ENCODE peak calls at places on chromosomes 13 and 19, in nine cellular contexts. T, U, O, Y, A, M, I, V and C are unnamed samples.

GRCh38 chr13:106597759-106598395 is 29.9 kb upstream of the ARGLU1 start:
- DNase-seq in T (no peak), U (no peak), O (no peak), Y (no peak), A (no peak), M (no peak), I (no peak), V (no peak), C (no peak)

GRCh38 chr19:39558623-39559117 is 18.7 kb upstream of the EID2 start:
- DNase-seq in T (no peak), U (no peak), O (no peak), Y (no peak), A (peak; percentile 15), M (no peak), I (no peak), V (no peak), C (no peak)

GRCh38 chr13:47455581-47455980 is 545.5 kb downstream of the SUCLA2 start:
- DNase-seq in T (no peak), U (no peak), O (no peak), Y (no peak), A (no peak), M (no peak), I (no peak), V (no peak), C (no peak)

GRCh38 chr19:18593367-18594095 is 4.9 kb downstream of the REX1BD start:
- DNase-seq in T (no peak), U (no peak), O (no peak), Y (no peak), A (peak; percentile 39), M (no peak), I (peak; percentile 51), V (no peak), C (no peak)

GRCh38 chr13:103188688-103189326 is 122.6 kb upstream of the SLC10A2 start:
- DNase-seq in T (no peak), U (peak; percentile 67), O (no peak), Y (no peak), A (peak; percentile 13), M (no peak), I (peak; percentile 21), V (no peak), C (peak; percentile 36)

GRCh38 chr13:70128098-70128497 is 19.8 kb upstream of the KLHL1 start:
- DNase-seq in T (no peak), U (no peak), O (no peak), Y (no peak), A (no peak), M (no peak), I (no peak), V (no peak), C (no peak)

GRCh38 chr13:85436029-85436428 is 363.2 kb downstream of the SLITRK6 start:
- DNase-seq in T (no peak), U (no peak), O (no peak), Y (no peak), A (no peak), M (no peak), I (no peak), V (no peak), C (no peak)

GRCh38 chr13:32901994-32902780 is 114.0 kb upstream of the KL start:
- DNase-seq in T (no peak), U (no peak), O (no peak), Y (no peak), A (no peak), M (no peak), I (no peak), V (no peak), C (no peak)

GRCh38 chr13:93549326-93549855 is 322.8 kb downstream of the GPC6 start:
- DNase-seq in T (no peak), U (no peak), O (no peak), Y (no peak), A (no peak), M (no peak), I (no peak), V (no peak), C (no peak)

GRCh38 chr13:113855931-113856715 is 7.8 kb downstream of the GAS6 start:
- DNase-seq in T (no peak), U (no peak), O (no peak), Y (no peak), A (no peak), M (no peak), I (no peak), V (no peak), C (no peak)

GRCh38 chr13:109249780-109250528 is 536.4 kb downstream of the IRS2 start:
- DNase-seq in T (no peak), U (no peak), O (no peak), Y (no peak), A (no peak), M (no peak), I (no peak), V (no peak), C (no peak)

GRCh38 chr13:109243311-109243951 is 543.0 kb downstream of the IRS2 start:
- DNase-seq in T (no peak), U (peak; percentile 83), O (no peak), Y (no peak), A (no peak), M (no peak), I (no peak), V (peak; percentile 72), C (no peak)

GRCh38 chr13:109241160-109241559 is 545.2 kb downstream of the IRS2 start:
- DNase-seq in T (no peak), U (no peak), O (no peak), Y (no peak), A (no peak), M (no peak), I (no peak), V (no peak), C (no peak)

GRCh38 chr13:109251958-109252357 is 534.4 kb downstream of the IRS2 start:
- DNase-seq in T (no peak), U (no peak), O (no peak), Y (no peak), A (no peak), M (no peak), I (no peak), V (no peak), C (no peak)

GRCh38 chr13:109246001-109246400 is 540.4 kb downstream of the IRS2 start:
- DNase-seq in T (no peak), U (no peak), O (no peak), Y (no peak), A (no peak), M (no peak), I (no peak), V (no peak), C (no peak)
- TF ChIP-seq CTCF in T (no peak), U (no peak), O (no peak), Y (no peak), A (no peak), M (no peak), I (no peak), V (no peak), C (no peak)

GRCh38 chr19:54921082-54921481 is 15.1 kb downstream of the NCR1 start:
- DNase-seq in T (no peak), U (no peak), O (no peak), Y (no peak), A (no peak), M (no peak), I (no peak), V (no peak), C (no peak)
- TF ChIP-seq CTCF in T (no peak), U (no peak), O (no peak), Y (no peak), A (no peak), M (no peak), I (no peak), V (no peak), C (no peak)

GRCh38 chr19:13794388-13794751 is 873 bp upstream of the ZSWIM4 start:
- DNase-seq in T (no peak), U (peak; percentile 96), O (no peak), Y (peak; percentile 54), A (no peak), M (no peak), I (no peak), V (peak; percentile 83), C (no peak)
- TF ChIP-seq CTCF in T (no peak), U (no peak), O (no peak), Y (no peak), A (no peak), M (no peak), I (no peak), V (no peak), C (no peak)

DNA sequence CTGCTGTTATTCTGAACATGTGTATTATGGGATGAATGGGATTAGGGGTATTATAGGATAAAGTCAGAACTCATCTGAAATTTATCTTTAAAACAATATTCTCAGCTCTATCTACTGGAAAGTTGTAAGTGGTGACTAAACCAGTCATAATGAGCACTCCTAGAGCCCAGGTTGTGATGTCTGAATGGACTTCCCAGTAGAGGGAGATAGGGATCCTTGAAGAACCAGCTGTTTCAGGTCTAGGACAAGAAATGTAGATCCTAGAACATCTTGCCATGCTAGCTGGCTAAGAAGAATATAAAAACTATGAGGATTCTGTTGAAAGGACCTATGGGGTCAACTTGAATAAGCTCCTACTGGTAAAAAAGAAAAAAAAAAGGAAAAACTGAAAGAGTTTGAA is 310.8 kb downstream of the SLC7A1 start:
- DNase-seq in T (no peak), U (no peak), O (no peak), Y (no peak), A (no peak), M (no peak), I (no peak), V (no peak), C (no peak)
- TF ChIP-seq CTCF in T (no peak), U (no peak), O (no peak), Y (no peak), A (no peak), M (no peak), I (no peak), V (no peak), C (no peak)

DNA sequence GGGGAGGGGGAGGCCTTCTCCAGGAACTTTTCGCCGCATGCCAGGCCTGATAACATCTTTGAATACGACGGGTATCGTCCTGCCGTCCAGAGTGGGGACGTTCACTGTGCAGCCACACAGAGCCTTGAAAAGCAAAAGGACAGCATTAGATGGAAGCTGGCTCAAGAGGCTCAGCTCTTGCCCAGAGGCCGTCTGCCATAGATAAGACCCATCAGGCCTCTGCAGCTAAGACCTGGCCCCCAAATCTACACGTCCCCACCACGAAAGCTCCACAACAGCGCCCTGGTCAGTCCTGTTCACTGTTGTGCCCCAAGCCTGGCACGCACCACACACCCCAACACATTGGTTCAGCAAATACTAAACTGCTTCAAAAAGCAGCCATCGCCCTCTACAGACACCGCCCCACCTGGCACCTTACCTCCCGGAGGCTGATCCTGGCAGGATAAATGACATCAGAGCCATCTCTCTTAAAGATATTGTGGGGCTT is 2.1 kb downstream of the DNAJB1 start:
- DNase-seq in T (no peak), U (no peak), O (no peak), Y (no peak), A (no peak), M (peak; percentile 23), I (no peak), V (no peak), C (no peak)
- TF ChIP-seq CTCF in T (no peak), U (no peak), O (no peak), Y (no peak), A (peak; percentile 49), M (no peak), I (no peak), V (no peak), C (no peak)